ENCODE peak calls at places on chromosomes 13 and 19, in six cellular contexts. D is BJ, A is fibroblast of pulmonary artery, M is fibroblast of lung, T is astrocyte of the spinal cord, G is BE2C. X is an unnamed sample.
A peak's percentile ranks its signal among the peaks of the same experiment; 100 is the strongest.

GRCh38 chr19:11861301-11861700 is 12.8 kb downstream of the ZNF439 start:
- DNase-seq in D (no peak), A (no peak), M (no peak), T (no peak), G (peak; percentile 52), X (no peak)

GRCh38 chr19:30063184-30064020 is 121.4 kb downstream of the URI1 start:
- DNase-seq in D (no peak), A (no peak), M (no peak), T (no peak), G (no peak), X (no peak)

GRCh38 chr13:77409412-77409811 is 82.5 kb upstream of the MYCBP2 start:
- DNase-seq in D (no peak), A (no peak), M (no peak), T (no peak), G (no peak), X (no peak)

GRCh38 chr19:5792224-5792623 is 1.3 kb upstream of the DUS3L start:
- DNase-seq in D (no peak), A (no peak), M (no peak), T (no peak), G (no peak), X (no peak)

GRCh38 chr13:34682406-34682805 is 259.7 kb upstream of the NBEA start:
- DNase-seq in D (no peak), A (no peak), M (no peak), T (no peak), G (no peak), X (no peak)

GRCh38 chr13:100673831-100674362 is 698 bp downstream of the TMTC4 start:
- DNase-seq in D (peak; percentile 31), A (peak; percentile 92), M (peak; percentile 88), T (peak; percentile 94), G (peak; percentile 52), X (peak; percentile 85)

GRCh38 chr13:92355213-92355612 is 871.4 kb upstream of the GPC6 start:
- DNase-seq in D (no peak), A (peak; percentile 74), M (peak; percentile 76), T (peak; percentile 48), G (peak; percentile 19), X (peak; percentile 47)

GRCh38 chr13:20049558-20050473 is 91.3 kb downstream of the ZMYM2 start:
- DNase-seq in D (no peak), A (peak; percentile 18), M (no peak), T (no peak), G (no peak), X (no peak)

GRCh38 chr13:94267581-94267980 is 211.9 kb downstream of the DCT start:
- DNase-seq in D (no peak), A (no peak), M (no peak), T (no peak), G (no peak), X (no peak)

GRCh38 chr13:98374750-98375149 is 197.7 kb upstream of the RNF113B start:
- DNase-seq in D (no peak), A (no peak), M (no peak), T (no peak), G (no peak), X (no peak)

GRCh38 chr19:15640294-15640903 is at the start of gene CYP4F3:
- DNase-seq in D (no peak), A (no peak), M (no peak), T (no peak), G (peak; percentile 57), X (peak; percentile 91)

GRCh38 chr13:77136902-77137420 is 110.0 kb upstream of the FBXL3 start:
- DNase-seq in D (peak; percentile 19), A (peak; percentile 71), M (peak; percentile 80), T (peak; percentile 84), G (no peak), X (peak; percentile 4)

GRCh38 chr19:43504426-43505185 is at the start of gene PHLDB3:
- DNase-seq in D (no peak), A (no peak), M (no peak), T (no peak), G (peak; percentile 34), X (no peak)

GRCh38 chr19:16702123-16702522 is 17.5 kb upstream of the NWD1 start:
- DNase-seq in D (peak; percentile 17), A (peak; percentile 30), M (peak; percentile 60), T (no peak), G (no peak), X (peak; percentile 93)

GRCh38 chr13:19185086-19185864 is 3.7 kb upstream of the TUBA3C start:
- DNase-seq in D (no peak), A (no peak), M (no peak), T (no peak), G (no peak), X (no peak)

GRCh38 chr13:80529734-80530133 is 188.8 kb upstream of the SPRY2 start:
- DNase-seq in D (no peak), A (no peak), M (no peak), T (peak; percentile 60), G (no peak), X (peak; percentile 43)

GRCh38 chr13:21673592-21674270 is 2.9 kb downstream of the FGF9 start:
- DNase-seq in D (no peak), A (peak; percentile 29), M (peak; percentile 31), T (no peak), G (peak; percentile 32), X (peak; percentile 38)

GRCh38 chr13:74325106-74325505 is 190.9 kb upstream of the KLF12 start:
- DNase-seq in D (no peak), A (peak; percentile 81), M (peak; percentile 82), T (peak; percentile 85), G (peak; percentile 69), X (peak; percentile 42)

GRCh38 chr13:82850644-82851043 is 1031.6 kb downstream of the SLITRK1 start:
- DNase-seq in D (no peak), A (no peak), M (no peak), T (no peak), G (no peak), X (no peak)
- TF ChIP-seq CTCF in D (no peak), A (no peak), M (no peak), T (no peak), G (no peak), X (no peak)

GRCh38 chr19:40285353-40286234 is 449 bp upstream of the AKT2 start:
- DNase-seq in D (peak; percentile 99), A (peak; percentile 100), M (peak; percentile 100), T (peak; percentile 100), G (peak; percentile 98), X (peak; percentile 100)

GRCh38 chr19:40286235-40286530 is 1.0 kb upstream of the AKT2 start:
- DNase-seq in D (no peak), A (no peak), M (no peak), T (no peak), G (no peak), X (no peak)

GRCh38 chr19:40283414-40284250 is 1.5 kb downstream of the AKT2 start:
- DNase-seq in D (no peak), A (peak; percentile 18), M (peak; percentile 12), T (peak; percentile 9), G (no peak), X (no peak)

GRCh38 chr19:40284251-40284500 is 969 bp downstream of the AKT2 start:
- DNase-seq in D (no peak), A (no peak), M (no peak), T (no peak), G (no peak), X (no peak)

DNA sequence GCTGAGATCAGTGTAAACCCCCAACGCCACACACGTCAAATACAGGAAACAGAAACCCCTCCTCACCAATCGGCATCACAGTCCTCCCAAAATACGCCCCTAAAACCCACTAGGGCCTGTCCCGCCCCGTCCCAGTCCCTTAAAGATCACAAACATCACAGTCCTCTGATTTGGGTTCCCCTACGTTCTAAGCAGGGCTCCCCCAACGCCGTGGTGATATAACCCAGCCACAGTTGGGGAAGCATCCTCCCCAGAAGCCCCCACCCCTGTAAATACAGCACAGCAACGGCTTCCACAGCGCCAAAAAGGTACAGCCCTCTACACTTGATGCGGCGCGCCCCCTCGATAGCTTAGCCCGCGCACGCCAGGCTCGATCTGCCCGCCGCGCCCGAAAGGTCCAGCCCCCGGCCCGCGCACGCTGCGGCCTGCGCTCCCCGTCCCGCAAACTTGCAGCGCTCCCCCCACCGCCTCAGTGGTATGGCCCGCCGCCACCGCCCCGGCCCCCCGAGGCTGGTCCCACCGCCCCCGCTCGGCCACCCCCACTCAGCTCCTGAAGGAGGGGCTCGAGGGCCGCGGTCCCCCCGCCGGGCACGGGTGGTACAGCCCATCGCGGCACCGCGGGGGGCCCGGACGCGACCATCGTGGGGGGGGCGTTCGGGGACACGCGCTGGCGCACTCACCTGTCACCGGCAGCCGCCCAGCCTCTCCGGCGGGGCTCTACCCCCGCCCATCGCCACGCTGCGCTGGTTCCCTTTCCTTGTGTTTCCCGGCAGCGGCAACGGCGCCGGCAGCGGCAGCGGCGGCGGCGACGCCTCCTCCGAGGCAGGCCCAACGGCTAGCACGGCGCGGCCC is at the start of gene AKT2:
- DNase-seq in D (no peak), A (peak; percentile 51), M (peak; percentile 49), T (peak; percentile 82), G (peak; percentile 88), X (no peak)
- TF ChIP-seq CTCF in D (no peak), A (no peak), M (no peak), T (no peak), G (no peak), X (no peak)

DNA sequence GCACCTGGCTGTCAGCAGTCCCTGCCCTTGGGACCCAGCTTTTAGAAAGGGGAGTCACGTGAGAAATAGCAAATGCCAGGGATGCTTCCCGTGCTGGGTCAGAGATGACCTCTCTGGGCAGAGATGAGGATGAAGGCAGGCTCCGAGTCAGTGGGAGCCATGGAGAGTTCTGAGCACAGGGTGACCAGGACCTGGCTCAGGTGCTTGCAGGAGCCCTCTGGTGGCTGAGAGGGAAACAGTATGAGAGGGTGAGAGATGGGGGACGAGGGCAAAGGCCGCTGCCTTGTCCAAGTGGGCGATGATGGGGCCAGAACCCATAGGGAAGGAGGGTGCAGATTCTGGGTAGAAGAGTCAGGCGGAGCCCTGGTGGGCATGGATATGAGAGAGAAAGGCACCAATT is 15.8 kb downstream of the TMED1 start:
- DNase-seq in D (no peak), A (no peak), M (no peak), T (no peak), G (no peak), X (no peak)
- TF ChIP-seq CTCF in D (peak; percentile 22), A (peak; percentile 31), M (no peak), T (peak; percentile 40), G (peak; percentile 45), X (no peak)

GRCh38 chr13:65615506-65615905 is 1614.6 kb downstream of the PCDH9 start:
- DNase-seq in D (no peak), A (no peak), M (no peak), T (no peak), G (no peak), X (no peak)

DNA sequence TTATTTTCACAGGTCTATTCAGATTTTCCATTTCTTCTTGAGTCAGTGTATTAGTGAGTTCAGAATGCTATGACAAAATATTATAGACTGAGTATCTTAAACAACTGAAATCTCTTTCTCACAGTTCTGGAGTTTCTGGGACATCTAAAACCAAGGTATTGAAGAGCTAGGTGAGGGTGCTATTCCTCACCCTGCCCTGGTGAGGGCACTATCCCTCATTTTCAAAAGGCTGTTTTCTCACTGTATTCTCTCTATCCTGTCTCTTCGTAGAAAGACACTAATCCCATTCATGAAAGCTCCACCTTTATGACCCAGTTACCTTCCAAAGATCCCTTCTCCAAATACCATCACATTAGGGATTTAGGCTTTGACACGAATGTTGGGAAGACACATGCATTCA is 1617.1 kb downstream of the PCDH9 start:
- DNase-seq in D (no peak), A (no peak), M (no peak), T (no peak), G (no peak), X (no peak)
- TF ChIP-seq CTCF in D (no peak), A (peak; percentile 15), M (peak; percentile 13), T (peak; percentile 32), G (peak; percentile 50), X (peak; percentile 22)

GRCh38 chr13:44470623-44471562 is 97.3 kb downstream of the SERP2 start:
- DNase-seq in D (no peak), A (peak; percentile 64), M (peak; percentile 63), T (peak; percentile 51), G (no peak), X (peak; percentile 50)
- TF ChIP-seq CTCF in D (peak; percentile 35), A (peak; percentile 46), M (peak; percentile 39), T (peak; percentile 39), G (peak; percentile 45), X (peak; percentile 58)